ENCODE peak calls at places on chromosomes 5 and 9, in six cellular contexts. V is uterus, S is ovary, F is transverse colon, M is OCI-LY7, X is AG04450. J is an unnamed sample.
A peak's percentile ranks its signal among the peaks of the same experiment; 100 is the strongest.

GRCh38 chr9:106502930-106503329 is 360.0 kb upstream of the ZNF462 start:
- DNase-seq in V (no peak), S (no peak), F (no peak), M (no peak), X (no peak), J (no peak)

GRCh38 chr5:4777435-4777834 is 362.7 kb upstream of the ADAMTS16 start:
- DNase-seq in V (no peak), S (no peak), F (no peak), M (no peak), X (no peak), J (no peak)

GRCh38 chr9:114316605-114317230 is 6.2 kb upstream of the ORM1 start:
- DNase-seq in V (no peak), S (peak; percentile 6), F (no peak), M (no peak), X (no peak), J (no peak)

GRCh38 chr9:5043381-5043780 is 58.3 kb downstream of the JAK2 start:
- DNase-seq in V (no peak), S (no peak), F (no peak), M (no peak), X (no peak), J (no peak)

GRCh38 chr5:152649609-152650008 is 244.5 kb upstream of the NMUR2 start:
- DNase-seq in V (no peak), S (no peak), F (no peak), M (no peak), X (no peak), J (no peak)

GRCh38 chr9:21690561-21690960 is 111.9 kb upstream of the MTAP start:
- DNase-seq in V (no peak), S (no peak), F (no peak), M (no peak), X (no peak), J (no peak)

GRCh38 chr5:79702606-79703380 is 13.2 kb downstream of the CMYA5 start:
- DNase-seq in V (no peak), S (no peak), F (no peak), M (peak; percentile 29), X (no peak), J (no peak)

GRCh38 chr9:104618104-104618503 is at the start of gene OR13C9:
- DNase-seq in V (no peak), S (no peak), F (no peak), M (no peak), X (no peak), J (no peak)

GRCh38 chr5:68343421-68343826 is 127.9 kb downstream of the PIK3R1 start:
- DNase-seq in V (peak; percentile 59), S (peak; percentile 53), F (no peak), M (no peak), X (peak; percentile 30), J (no peak)

GRCh38 chr5:146947181-146947941 is 68.8 kb upstream of the PPP2R2B start:
- DNase-seq in V (no peak), S (no peak), F (no peak), M (peak; percentile 19), X (no peak), J (no peak)

GRCh38 chr5:177430146-177430951 is 3.9 kb downstream of the GRK6 start:
- DNase-seq in V (no peak), S (no peak), F (peak; percentile 66), M (peak; percentile 48), X (no peak), J (no peak)

GRCh38 chr5:126490167-126490937 is 67.1 kb downstream of the GRAMD2B start:
- DNase-seq in V (peak; percentile 55), S (peak; percentile 50), F (no peak), M (peak; percentile 19), X (no peak), J (no peak)

GRCh38 chr9:77218612-77219011 is 41.3 kb downstream of the VPS13A start:
- DNase-seq in V (no peak), S (no peak), F (no peak), M (no peak), X (peak; percentile 37), J (no peak)

GRCh38 chr9:81588148-81588874 is 101.0 kb downstream of the TLE1 start:
- DNase-seq in V (no peak), S (no peak), F (peak; percentile 44), M (no peak), X (peak; percentile 21), J (peak; percentile 49)

GRCh38 chr9:83274787-83275186 is 211.8 kb upstream of the RASEF start:
- DNase-seq in V (no peak), S (no peak), F (no peak), M (no peak), X (no peak), J (no peak)

GRCh38 chr9:71859939-71860338 is 51.1 kb downstream of the ABHD17B start:
- DNase-seq in V (no peak), S (no peak), F (no peak), M (no peak), X (no peak), J (no peak)

GRCh38 chr5:80935811-80936385 is 24.3 kb upstream of the RASGRF2 start:
- DNase-seq in V (no peak), S (no peak), F (no peak), M (no peak), X (no peak), J (no peak)

GRCh38 chr5:107858788-107859187 is 188.1 kb upstream of the EFNA5 start:
- DNase-seq in V (no peak), S (no peak), F (no peak), M (no peak), X (no peak), J (no peak)

GRCh38 chr9:131546336-131547084 is 1.2 kb downstream of the PRRT1B start:
- DNase-seq in V (no peak), S (no peak), F (no peak), M (no peak), X (no peak), J (no peak)

GRCh38 chr9:131543141-131543540 is 2.2 kb upstream of the PRRT1B start:
- DNase-seq in V (no peak), S (no peak), F (no peak), M (no peak), X (no peak), J (no peak)

GRCh38 chr9:131545003-131545785 is at the start of gene PRRT1B:
- DNase-seq in V (no peak), S (no peak), F (peak; percentile 89), M (no peak), X (no peak), J (peak; percentile 93)

DNA sequence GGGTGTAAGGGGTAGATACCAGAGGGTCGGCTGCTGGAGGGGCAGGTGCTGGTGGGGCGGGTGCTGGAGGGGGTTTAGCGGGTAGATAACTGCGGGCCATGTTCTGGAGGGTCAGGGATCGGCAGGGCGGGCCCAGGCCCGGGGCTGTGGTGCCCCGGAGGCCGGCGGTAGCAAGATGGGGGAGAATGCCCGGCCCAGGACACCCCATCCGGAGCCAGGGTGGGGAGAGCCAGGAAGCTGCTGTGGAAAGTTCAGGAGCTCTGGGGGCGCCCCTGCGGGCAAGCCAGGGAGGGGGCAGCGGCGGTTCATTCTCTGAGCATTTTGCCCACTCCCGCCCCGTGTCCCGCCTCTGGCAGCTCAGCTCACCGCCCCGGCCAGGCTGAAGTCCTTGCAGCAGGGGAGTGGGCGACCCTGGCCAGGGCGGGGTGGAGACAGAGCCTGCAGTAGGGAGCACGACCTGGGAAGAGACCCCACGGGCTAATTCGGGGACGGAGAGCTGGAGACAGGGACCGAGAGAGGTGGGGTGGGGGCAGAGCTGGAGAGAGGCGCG is 538 bp downstream of the PRRT1B start:
- DNase-seq in V (no peak), S (no peak), F (no peak), M (no peak), X (no peak), J (no peak)
- H3K9me3 ChIP-seq in V (peaks cover 11% of the 10 kb centered on the region), S (peaks cover 3% of the 10 kb centered on the region), F (peaks cover 18% of the 10 kb centered on the region), M (peaks cover 9% of the 10 kb centered on the region), X (peaks cover 42% of the 10 kb centered on the region), J (peaks cover 19% of the 10 kb centered on the region)

DNA sequence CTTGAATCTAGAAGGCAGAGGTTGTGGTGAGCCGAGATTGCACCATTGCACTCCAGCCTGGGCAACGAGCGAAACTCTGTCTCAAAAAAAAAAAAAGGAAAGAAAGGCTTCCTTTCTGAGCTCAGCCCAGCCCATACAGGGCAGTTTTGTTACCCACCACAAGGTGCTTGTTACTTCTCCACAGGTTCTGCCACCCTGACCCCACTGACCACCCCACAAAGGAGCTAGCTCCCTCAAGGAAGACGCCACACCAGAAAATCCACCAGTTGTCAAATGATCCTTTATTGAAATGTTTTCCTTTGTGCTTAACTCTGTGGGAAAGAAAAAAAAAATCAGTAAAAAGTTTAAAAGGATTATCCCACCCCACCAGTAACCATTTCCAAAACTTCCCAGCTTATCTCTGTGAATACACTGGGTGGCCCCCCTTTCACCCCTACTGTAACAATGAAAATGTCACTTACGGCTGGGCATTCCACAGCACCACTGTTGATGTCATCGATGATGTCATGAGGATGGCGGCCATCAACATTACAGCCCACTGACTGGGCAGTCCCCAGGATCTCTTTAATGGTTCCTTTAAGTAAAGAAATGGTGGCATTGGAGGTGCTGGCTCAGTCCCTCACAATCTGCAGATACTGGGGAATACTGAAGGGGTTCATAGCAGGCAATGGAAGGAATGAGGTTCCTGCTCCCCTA is 3.6 kb downstream of the RPL12 start:
- DNase-seq in V (no peak), S (no peak), F (no peak), M (no peak), X (no peak), J (no peak)
- H3K4me3 ChIP-seq in V (no peak overlapping the region), S (no peak overlapping the region), F (no peak overlapping the region), M (peak overlapping the region; percentile 99), X (no peak overlapping the region), J (no peak overlapping the region)

DNA sequence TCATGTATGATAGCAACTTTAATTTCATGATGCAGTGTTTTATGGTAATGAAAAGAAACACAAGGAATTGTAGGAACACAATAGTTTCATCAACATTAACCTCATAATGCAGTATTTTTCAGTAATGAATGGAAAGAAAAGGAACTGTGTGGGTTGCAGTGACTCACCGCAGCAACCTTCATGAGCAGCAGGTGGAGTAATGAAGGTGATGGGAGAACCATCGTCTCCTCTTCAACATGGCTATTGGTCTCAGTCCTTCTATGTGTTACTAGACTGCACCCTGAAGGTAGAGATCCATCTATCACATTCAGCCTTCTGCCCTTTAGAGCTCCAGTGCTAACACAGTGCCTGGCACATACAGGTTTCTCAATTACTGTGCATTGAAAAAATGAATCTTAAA is 58.0 kb downstream of the TMEM215 start:
- DNase-seq in V (no peak), S (no peak), F (no peak), M (no peak), X (no peak), J (no peak)
- TF ChIP-seq CTCF in V (no peak), S (no peak), F (no peak), M (no peak), X (no peak), J (no peak)

GRCh38 chr5:34410411-34411139 is 245.6 kb upstream of the RAI14 start:
- DNase-seq in V (no peak), S (no peak), F (no peak), M (no peak), X (no peak), J (no peak)

GRCh38 chr5:34411470-34412346 is 244.4 kb upstream of the RAI14 start:
- DNase-seq in V (no peak), S (no peak), F (no peak), M (no peak), X (no peak), J (peak; percentile 44)

GRCh38 chr5:34412769-34413168 is 243.4 kb upstream of the RAI14 start:
- DNase-seq in V (no peak), S (no peak), F (no peak), M (no peak), X (no peak), J (no peak)

DNA sequence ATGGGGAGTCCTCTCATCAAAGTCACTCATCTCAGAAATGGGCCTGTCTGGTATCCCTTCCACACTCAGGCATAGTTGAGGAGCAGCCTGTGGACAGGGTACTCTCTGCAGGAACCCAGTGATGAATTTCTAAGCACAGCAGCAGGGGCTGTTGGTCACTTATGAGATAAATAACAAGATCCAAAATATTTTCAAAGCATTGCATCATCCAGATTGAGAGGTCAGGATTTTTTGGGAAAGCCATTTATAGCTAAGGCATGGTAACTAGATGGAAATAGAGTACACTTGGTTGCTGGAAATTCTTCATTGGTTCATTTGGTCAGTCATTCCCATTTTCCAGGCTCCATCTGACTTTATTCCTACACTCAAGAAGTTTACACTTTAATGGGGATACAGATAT is 246.8 kb upstream of the RAI14 start:
- DNase-seq in V (no peak), S (no peak), F (no peak), M (no peak), X (no peak), J (no peak)
- H3K9me3 ChIP-seq in V (no peaks in the 10 kb centered on the region), S (no peaks in the 10 kb centered on the region), F (no peaks in the 10 kb centered on the region), M (no peaks in the 10 kb centered on the region), X (no peaks in the 10 kb centered on the region), J (no peaks in the 10 kb centered on the region)

J was measured in left lung.